ENCODE peak calls at places on chromosomes 4 and X, in four cellular contexts. F, R, A and D are unnamed samples.
A peak's percentile ranks its signal among the peaks of the same experiment; 100 is the strongest.

GRCh38 chrX:45699158-45699557 is 498.5 kb upstream of the DIPK2B start:
- DNase-seq in A (no peak), R (no peak), F (no peak), D (no peak)

GRCh38 chrX:31165241-31166035 is 93.6 kb upstream of the FTHL17 start:
- DNase-seq in R (no peak), A (no peak), F (no peak), D (no peak)

GRCh38 chr4:114361249-114361648 is 237.4 kb upstream of the UGT8 start:
- DNase-seq in A (no peak), R (no peak), F (no peak), D (no peak)

GRCh38 chr4:41324861-41325260 is 68.1 kb downstream of the UCHL1 start:
- DNase-seq in F (no peak), R (no peak), A (no peak), D (no peak)

GRCh38 chr4:183099537-183100297 is 660 bp downstream of the WWC2 start:
- DNase-seq in F (peak; percentile 38), R (peak; percentile 67), A (peak; percentile 30), D (no peak)

GRCh38 chr4:119041951-119042560 is 93.6 kb upstream of the MYOZ2 start:
- DNase-seq in R (no peak), A (no peak), F (peak; percentile 56), D (no peak)

GRCh38 chrX:110671068-110671803 is 124.4 kb downstream of the CHRDL1 start:
- DNase-seq in R (no peak), F (no peak), A (no peak), D (no peak)

GRCh38 chr4:123386608-123387007 is 10.0 kb upstream of the SPRY1 start:
- DNase-seq in A (no peak), F (no peak), R (no peak), D (no peak)

GRCh38 chr4:86977621-86978184 is 42.9 kb downstream of the AFF1 start:
- DNase-seq in R (no peak), F (peak; percentile 76), A (no peak), D (no peak)

GRCh38 chr4:15895517-15895916 is 43.0 kb downstream of the FGFBP1 start:
- DNase-seq in A (no peak), F (no peak), R (no peak), D (no peak)

GRCh38 chr4:107349266-107349665 is 313.2 kb upstream of the DKK2 start:
- DNase-seq in R (no peak), A (no peak), F (no peak), D (no peak)

GRCh38 chr4:21452931-21453330 is 495.6 kb downstream of the KCNIP4 start:
- DNase-seq in A (no peak), F (no peak), R (no peak), D (no peak)

GRCh38 chrX:69189972-69190371 is 24.7 kb upstream of the PJA1 start:
- DNase-seq in F (no peak), A (no peak), R (no peak), D (no peak)

GRCh38 chr4:81828991-81829390 is 357.3 kb upstream of the RASGEF1B start:
- DNase-seq in F (no peak), A (no peak), R (no peak), D (no peak)

GRCh38 chrX:70664726-70665125 is 220.1 kb downstream of the DLG3 start:
- DNase-seq in F (peak; percentile 6), A (no peak), R (no peak), D (no peak)

GRCh38 chrX:1807301-1807731 is 192.5 kb downstream of the ASMT start:
- DNase-seq in F (no peak), A (no peak), R (no peak), D (no peak)

GRCh38 chr4:84957509-84958420 is 8.7 kb downstream of the WDFY3 start:
- DNase-seq in R (no peak), A (no peak), F (no peak), D (no peak)

GRCh38 chr4:188869581-188869980 is 730.3 kb downstream of the TRIML1 start:
- DNase-seq in R (no peak), A (no peak), F (no peak), D (no peak)

GRCh38 chrX:154804564-154804956 is 725 bp downstream of the MPP1 start:
- DNase-seq in F (no peak), A (no peak), R (no peak), D (no peak)

GRCh38 chr4:112403072-112403945 is 106.1 kb downstream of the ALPK1 start:
- DNase-seq in R (no peak), F (no peak), A (no peak), D (no peak)

GRCh38 chrX:17164079-17164478 is 210.9 kb upstream of the NHS start:
- DNase-seq in R (no peak), F (no peak), A (no peak), D (no peak)

GRCh38 chrX:17164936-17165335 is 210.1 kb upstream of the NHS start:
- DNase-seq in R (no peak), A (no peak), F (no peak), D (no peak)

GRCh38 chrX:17161991-17162390 is 213.0 kb upstream of the NHS start:
- DNase-seq in A (no peak), F (no peak), R (no peak), D (no peak)

GRCh38 chrX:17160971-17161370 is 214.0 kb upstream of the NHS start:
- DNase-seq in R (no peak), A (no peak), F (peak; percentile 11), D (no peak)
- TF ChIP-seq CTCF in R (no peak), A (no peak), F (peak; percentile 41), D (no peak)

DNA sequence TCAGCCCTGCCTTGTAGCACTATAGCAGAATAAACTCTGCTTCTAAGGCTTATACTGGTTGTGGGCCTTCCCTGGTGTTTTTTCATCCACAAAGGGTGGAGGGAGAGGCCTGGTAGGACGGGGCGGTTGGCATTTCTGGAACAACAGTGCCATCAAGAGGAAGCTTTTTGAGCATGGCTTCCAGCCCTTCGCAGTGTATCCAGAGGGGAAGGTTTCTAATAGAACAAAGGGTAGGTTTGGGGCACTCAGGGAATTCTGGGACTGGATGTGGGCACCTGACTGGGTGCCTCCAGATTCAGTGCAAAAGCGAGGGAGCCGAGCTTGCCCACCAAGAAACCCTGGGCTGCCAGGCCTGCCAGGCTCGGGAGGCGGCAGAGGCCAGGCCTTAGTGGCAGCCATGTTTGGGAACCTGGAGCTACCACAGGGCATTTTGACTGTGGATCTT is 229.6 kb upstream of the AGTR2 start:
- DNase-seq in R (no peak), A (peak; percentile 38), F (no peak), D (no peak)
- TF ChIP-seq CTCF in R (no peak), A (peak; percentile 65), F (no peak), D (no peak)

DNA sequence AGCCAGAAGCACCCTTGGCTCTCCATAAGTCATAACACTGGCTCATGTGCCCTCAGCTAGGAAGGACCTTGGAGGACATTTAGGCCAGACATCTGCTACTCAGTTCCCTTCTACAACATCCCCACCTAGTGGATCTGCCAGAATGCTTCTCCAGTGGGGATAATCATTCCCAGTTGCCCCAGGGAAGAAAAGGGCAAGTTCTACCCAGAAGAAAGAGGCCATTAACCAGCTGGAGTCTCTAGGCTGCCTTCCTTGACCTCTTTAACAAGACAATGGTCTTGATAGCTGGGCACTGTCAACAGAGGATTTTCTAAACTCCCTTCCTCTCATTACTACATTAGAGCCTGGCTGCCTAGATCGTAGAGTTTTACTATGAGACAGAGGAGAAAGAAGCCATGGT is 42.0 kb downstream of the LGI2 start:
- DNase-seq in A (no peak), F (peak; percentile 16), R (no peak), D (no peak)
- TF ChIP-seq CTCF in A (peak; percentile 21), F (peak; percentile 18), R (peak; percentile 52), D (peak; percentile 67)

DNA sequence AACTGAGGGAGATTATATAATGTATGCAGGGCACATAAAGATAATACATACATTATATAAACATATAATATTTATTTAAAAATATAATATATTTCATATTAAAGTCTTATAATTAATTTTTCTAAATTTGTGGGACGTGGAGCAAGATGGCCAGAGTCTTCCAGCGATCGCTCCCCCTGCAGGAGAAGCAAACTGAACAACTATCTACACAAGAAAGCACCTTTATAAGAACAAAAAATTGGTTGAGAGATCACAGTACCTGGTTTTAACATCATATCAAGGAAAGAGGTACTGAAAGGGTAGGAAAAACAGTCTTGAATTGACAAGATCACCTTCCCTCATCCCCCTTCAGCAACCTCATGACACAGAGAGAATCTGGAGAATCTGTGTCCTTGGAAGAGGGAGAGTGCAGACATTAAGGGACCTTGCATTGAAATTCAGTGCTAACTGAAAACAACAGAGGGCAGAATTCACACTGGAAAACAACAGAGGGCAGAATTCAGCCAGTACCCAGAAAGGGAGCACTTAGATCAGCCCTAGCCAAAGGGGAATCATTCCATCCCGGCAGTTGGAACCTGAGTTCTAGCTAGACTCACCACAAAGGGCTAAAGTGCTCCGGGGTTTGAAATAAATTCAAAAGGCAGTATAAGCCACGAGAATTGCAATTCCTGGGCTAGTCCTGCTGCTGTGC is 262.5 kb upstream of the NDST3 start:
- DNase-seq in A (no peak), R (no peak), F (no peak), D (no peak)
- TF ChIP-seq CTCF in A (no peak), R (no peak), F (no peak), D (no peak)

DNA sequence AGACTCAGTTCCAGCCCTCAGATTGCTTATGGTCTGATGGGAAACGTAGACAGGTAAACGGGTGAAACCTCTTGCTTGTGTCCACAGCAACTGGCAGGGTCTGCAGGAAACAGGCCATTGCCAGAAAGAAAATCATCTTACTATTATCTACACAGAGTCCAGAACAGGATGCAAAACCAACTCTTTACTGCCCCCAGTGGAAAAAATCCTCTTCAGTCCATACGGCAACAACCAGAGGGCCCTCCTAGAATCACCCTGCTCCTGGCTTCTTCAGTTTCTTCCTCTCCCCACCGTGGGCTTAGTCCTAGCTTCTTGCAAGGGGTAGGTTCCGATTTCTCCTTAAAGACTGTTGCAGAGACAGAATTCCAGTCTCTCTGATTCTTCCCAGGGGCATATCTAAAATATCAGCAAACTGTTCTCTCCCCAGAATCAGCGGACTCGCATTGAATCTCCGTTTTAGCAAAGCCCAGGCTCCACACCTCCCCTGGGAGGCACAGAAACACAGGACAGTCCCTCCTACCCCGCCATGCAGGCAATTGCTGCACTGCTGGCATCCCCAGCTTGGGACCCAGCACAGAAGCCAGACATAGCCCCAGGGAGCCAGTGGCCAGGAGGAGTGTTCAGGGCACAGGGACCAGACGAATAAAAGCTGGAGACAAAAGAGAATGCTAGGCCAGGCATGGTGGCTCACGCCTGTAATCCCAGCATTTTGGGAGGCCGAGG is 41.0 kb upstream of the SH3RF1 start:
- DNase-seq in F (peak; percentile 36), A (no peak), R (no peak), D (no peak)
- TF ChIP-seq CTCF in F (peak; percentile 42), A (peak; percentile 58), R (peak; percentile 69), D (peak; percentile 80)

DNA sequence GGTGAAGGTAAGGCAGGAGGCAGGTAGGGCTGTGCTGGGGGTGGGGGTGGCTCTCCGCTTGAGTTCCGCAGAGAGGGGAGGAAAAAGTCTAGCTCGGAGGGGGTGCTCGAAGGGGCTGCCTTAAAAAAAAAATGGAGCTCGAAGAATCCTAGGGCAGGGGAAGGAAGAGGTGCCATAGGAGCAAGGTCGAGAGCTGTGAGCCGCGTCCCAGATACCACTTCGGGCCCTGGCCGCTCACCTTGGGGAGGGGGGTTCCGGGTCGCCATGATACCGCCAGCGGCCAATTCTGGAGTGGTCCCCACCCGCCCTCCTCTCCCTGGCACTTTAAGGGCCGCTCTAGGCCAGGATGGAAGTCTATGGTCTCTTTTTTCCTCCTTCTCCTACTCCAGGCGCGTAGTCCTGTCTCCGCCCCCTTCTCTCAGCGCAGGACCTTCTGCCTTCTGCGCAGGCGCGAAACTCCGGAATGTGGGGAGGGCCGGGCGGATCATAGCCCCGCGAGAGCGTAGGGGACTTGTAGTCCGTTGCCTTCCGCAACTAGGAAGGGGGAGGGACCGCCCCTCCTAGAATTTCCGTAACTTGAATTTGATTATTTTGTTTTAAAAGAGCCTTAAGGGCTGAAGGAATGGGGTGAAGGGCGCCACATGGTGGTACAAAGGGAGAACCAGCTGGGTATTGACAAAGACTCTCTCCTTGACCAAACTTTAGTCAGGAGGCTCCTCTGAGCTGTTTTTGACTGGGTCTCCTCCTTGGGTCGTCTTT is at the start of gene FUNDC1:
- DNase-seq in R (peak; percentile 94), A (peak; percentile 94), F (peak; percentile 79), D (peak; percentile 87)
- TF ChIP-seq CTCF in R (peak; percentile 25), A (peak; percentile 30), F (peak; percentile 32), D (peak; percentile 27)